ENCODE peak calls at places on chromosome 19, in four cellular contexts. S is K562, C is H1, X is SK-N-SH. U is an unnamed sample.

GRCh38 chr19:36139120-36139472 is 770 bp upstream of the CAPNS1 start:
- DNase-seq in S (no peak), C (no peak), X (no peak), U (no peak)

GRCh38 chr19:8445488-8446001 is 770 bp downstream of the HNRNPM start:
- DNase-seq in S (peak), C (no peak), X (peak), U (no peak)

GRCh38 chr19:58380037-58380735 is 644 bp downstream of the ZNF837 start:
- DNase-seq in S (no peak), C (no peak), X (no peak), U (no peak)

GRCh38 chr19:990746-991145 is 6.6 kb downstream of the WDR18 start:
- DNase-seq in S (no peak), C (no peak), X (no peak), U (no peak)

GRCh38 chr19:23770672-23771250 is 12.1 kb upstream of the ZNF681 start:
- DNase-seq in S (no peak), C (no peak), X (no peak), U (no peak)

GRCh38 chr19:35318679-35319448 is 10.1 kb upstream of the CD22 start:
- DNase-seq in S (peak), C (no peak), X (no peak), U (no peak)

GRCh38 chr19:2695288-2695866 is 7.1 kb downstream of the GNG7 start:
- DNase-seq in S (no peak), C (no peak), X (no peak), U (no peak)

GRCh38 chr19:4583961-4584669 is 24.6 kb upstream of the SEMA6B start:
- DNase-seq in S (peak), C (peak), X (peak), U (no peak)

GRCh38 chr19:23596872-23597271 is 90.1 kb downstream of the ZNF675 start:
- DNase-seq in S (no peak), C (no peak), X (no peak), U (no peak)

GRCh38 chr19:23263870-23264590 is 13.8 kb upstream of the ZNF724 start:
- DNase-seq in S (no peak), C (no peak), X (no peak), U (no peak)

GRCh38 chr19:50496189-50497029 is 14.6 kb downstream of the JOSD2 start:
- DNase-seq in S (no peak), C (no peak), X (peak), U (no peak)

GRCh38 chr19:8577247-8577646 is at the start of gene MYO1F:
- DNase-seq in S (peak), C (no peak), X (no peak), U (no peak)

GRCh38 chr19:7927605-7928333 is 1.8 kb upstream of the CTXN1 start:
- DNase-seq in S (no peak), C (no peak), X (no peak), U (no peak)

GRCh38 chr19:1261863-1262686 is 7.1 kb upstream of the CIRBP start:
- DNase-seq in S (no peak), C (no peak), X (no peak), U (no peak)

GRCh38 chr19:610801-611505 is 21.3 kb downstream of the HCN2 start:
- DNase-seq in S (peak), C (no peak), X (peak), U (no peak)

GRCh38 chr19:48975947-48976847 is 11.1 kb downstream of the FTL start:
- DNase-seq in S (peak), C (peak), X (peak), U (no peak)

GRCh38 chr19:1264801-1265610 is 4.1 kb upstream of the CIRBP start:
- DNase-seq in S (no peak), C (peak), X (no peak), U (no peak)

GRCh38 chr19:43446746-43447489 is 18.5 kb downstream of the LYPD3 start:
- DNase-seq in S (peak), C (peak), X (peak), U (no peak)

GRCh38 chr19:50458396-50459066 is 17.8 kb upstream of the EMC10 start:
- DNase-seq in S (no peak), C (no peak), X (no peak), U (no peak)

GRCh38 chr19:29804493-29804892 is 7.3 kb upstream of the CCNE1 start:
- DNase-seq in S (no peak), C (no peak), X (no peak), U (peak)

GRCh38 chr19:44025217-44025936 is at the start of gene ZNF222:
- DNase-seq in S (peak), C (peak), X (peak), U (peak)

GRCh38 chr19:2243274-2244121 is 5.6 kb upstream of the AMH start:
- DNase-seq in S (no peak), C (no peak), X (peak), U (no peak)

GRCh38 chr19:40312533-40312932 is 27.4 kb upstream of the AKT2 start:
- DNase-seq in S (no peak), C (no peak), X (no peak), U (no peak)

GRCh38 chr19:15155296-15155695 is 45.5 kb downstream of the NOTCH3 start:
- DNase-seq in S (no peak), C (no peak), X (no peak), U (no peak)

GRCh38 chr19:15154002-15154612 is 46.7 kb downstream of the NOTCH3 start:
- DNase-seq in S (peak), C (peak), X (peak), U (no peak)

GRCh38 chr19:15161028-15161984 is 39.5 kb downstream of the NOTCH3 start:
- DNase-seq in S (peak), C (no peak), X (peak), U (no peak)

GRCh38 chr19:15156391-15156790 is 44.4 kb downstream of the NOTCH3 start:
- DNase-seq in S (no peak), C (no peak), X (no peak), U (no peak)

GRCh38 chr19:15159251-15159650 is 41.5 kb downstream of the NOTCH3 start:
- DNase-seq in S (no peak), C (no peak), X (no peak), U (no peak)
- TF ChIP-seq NRF1 in S (no peak), C (no peak), X (no peak), U (no peak)

DNA sequence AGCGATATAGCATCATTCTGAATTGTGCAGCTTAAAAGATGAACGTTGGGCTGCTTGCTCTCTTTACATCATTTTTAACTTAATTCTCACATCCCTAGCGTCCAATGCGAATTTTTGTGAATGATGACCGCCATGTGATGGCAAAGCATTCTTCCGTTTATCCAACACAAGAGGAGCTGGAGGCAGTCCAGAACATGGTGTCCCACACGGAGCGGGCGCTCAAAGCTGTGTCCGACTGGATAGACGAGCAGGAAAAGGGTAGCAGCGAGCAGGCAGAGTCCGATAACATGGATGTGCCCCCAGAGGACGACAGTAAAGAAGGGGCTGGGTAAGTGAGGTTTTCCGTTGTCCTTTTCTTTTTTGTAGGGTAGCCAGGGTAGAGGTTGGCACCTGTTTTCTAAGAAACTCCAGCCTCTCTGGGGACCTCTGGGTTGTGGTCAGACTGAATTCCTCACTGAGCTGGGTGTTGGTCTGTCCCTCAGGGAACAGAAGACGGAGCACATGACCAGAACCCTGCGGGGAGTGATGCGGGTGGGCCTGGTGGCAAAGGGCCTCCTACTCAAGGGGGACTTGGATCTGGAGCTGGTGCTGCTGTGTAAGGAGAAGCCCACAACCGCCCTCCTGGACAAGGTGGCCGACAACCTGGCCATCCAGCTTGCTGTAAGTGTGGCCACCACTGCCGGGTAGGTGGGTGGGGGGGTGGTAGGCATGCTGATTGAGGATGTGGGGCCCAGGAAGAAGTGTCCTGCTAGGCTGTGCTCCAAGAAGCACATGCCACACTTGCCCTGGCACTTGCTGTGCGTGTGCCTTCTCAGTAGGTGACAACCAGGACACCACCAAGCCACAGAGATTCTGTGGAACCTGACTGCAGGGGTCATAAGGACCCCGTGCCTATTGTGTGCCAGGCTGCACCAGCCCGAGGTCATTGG is 17.0 kb downstream of the ILF3 start:
- DNase-seq in S (no peak), C (no peak), X (no peak), U (no peak)
- TF ChIP-seq NRF1 in S (no peak), C (no peak), X (no peak), U (no peak)

GRCh38 chr19:34131100-34131499 is 41.2 kb upstream of the LSM14A start:
- DNase-seq in S (no peak), C (no peak), X (no peak), U (no peak)
- TF ChIP-seq NRF1 in S (no peak), C (no peak), X (no peak), U (no peak)

GRCh38 chr19:45670670-45671453 is 2.8 kb downstream of the GIPR start:
- DNase-seq in S (peak), C (peak), X (peak), U (peak)

GRCh38 chr19:45663800-45664199 is 4.2 kb upstream of the GIPR start:
- DNase-seq in S (no peak), C (no peak), X (no peak), U (no peak)

GRCh38 chr19:45668342-45668871 is 386 bp downstream of the GIPR start:
- DNase-seq in S (no peak), C (no peak), X (no peak), U (no peak)

GRCh38 chr19:45664575-45664974 is 3.4 kb upstream of the GIPR start:
- DNase-seq in S (no peak), C (no peak), X (no peak), U (no peak)

DNA sequence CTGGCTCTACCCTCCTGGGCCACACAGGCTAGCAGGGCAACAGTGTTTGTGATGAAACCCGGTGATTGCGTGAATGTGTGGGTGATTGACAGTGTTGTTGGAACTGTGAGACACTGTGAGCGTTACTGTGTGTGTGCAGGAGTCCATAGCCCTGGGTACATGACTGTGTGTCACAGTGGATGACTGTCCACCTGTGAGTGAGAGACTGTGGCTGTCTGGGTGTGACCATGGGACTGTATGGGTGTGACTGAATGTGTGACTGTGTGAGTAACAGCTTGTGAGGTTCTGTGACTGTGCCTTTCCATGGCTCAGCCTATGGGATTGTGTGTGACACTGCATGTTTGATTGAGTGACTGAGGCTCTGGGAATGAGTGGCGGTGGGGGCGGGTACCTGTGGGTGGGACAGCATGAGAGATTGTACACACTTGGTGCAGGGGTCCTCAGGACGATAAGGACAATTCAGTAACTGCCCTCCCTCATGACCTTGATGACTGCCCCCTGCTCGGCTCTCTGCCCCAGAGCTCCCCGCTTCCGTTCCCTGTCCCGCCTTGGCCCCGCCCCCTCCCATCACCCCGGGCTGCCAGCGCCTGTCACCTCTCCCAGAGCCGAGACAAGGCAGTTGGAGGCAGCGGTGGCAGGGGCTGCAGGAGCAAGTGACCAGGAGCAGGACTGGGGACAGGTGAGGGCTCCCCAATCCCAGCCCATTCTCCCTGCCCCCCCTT is at the start of gene GIPR:
- DNase-seq in S (peak), C (peak), X (peak), U (no peak)
- TF ChIP-seq NRF1 in S (no peak), C (no peak), X (no peak), U (no peak)

GRCh38 chr19:13314761-13315160 is 164.6 kb downstream of the IER2 start:
- DNase-seq in S (no peak), C (no peak), X (no peak), U (no peak)
- TF ChIP-seq NRF1 in S (no peak), C (no peak), X (no peak), U (no peak)

DNA sequence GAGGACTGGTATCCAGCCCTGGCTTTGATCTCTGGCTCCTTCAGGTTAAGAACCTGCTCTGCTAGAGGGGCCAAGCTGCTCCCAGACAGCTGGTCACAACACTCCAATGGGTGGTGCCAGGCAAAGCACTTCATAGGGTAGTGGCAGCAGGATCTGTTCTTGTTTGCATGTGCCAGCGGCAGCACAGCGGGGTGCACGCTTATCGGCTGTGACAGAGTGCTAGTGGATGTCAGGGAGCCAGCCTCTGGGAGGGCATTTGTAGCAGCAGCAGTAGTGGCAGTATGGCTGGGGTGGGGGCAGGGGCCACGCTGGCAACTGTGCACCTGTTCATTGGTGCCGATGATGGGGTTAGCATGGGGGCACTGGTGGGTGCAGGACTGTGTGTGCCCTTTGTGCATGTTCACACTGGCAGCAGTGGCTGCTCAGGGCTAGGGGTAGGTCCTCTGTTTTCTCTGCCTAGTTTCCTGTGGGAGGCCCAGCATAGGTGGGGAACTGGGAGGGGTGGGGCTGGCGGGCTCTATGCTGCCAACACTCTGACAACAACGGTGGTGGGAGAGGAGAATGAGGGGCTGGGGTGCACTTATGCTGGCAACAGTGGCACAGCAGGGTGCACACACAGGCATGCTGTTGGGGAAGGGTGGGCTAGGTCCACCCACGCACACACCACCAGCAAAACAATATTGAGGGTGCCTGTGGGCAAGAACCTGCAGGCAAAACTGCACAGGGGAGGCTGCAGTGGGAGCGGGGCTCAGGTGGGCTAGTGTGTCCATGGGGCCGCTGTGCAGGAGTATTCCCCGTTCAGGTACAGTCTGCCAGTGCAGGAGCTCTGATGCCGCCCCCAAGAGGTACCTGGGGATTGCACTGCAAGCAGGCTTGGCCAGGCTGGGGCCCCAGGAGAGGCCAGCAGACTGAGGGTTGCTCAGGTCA is 19.3 kb downstream of the AP1M1 start:
- DNase-seq in S (no peak), C (no peak), X (peak), U (no peak)
- TF ChIP-seq NRF1 in S (no peak), C (no peak), X (no peak), U (no peak)

DNA sequence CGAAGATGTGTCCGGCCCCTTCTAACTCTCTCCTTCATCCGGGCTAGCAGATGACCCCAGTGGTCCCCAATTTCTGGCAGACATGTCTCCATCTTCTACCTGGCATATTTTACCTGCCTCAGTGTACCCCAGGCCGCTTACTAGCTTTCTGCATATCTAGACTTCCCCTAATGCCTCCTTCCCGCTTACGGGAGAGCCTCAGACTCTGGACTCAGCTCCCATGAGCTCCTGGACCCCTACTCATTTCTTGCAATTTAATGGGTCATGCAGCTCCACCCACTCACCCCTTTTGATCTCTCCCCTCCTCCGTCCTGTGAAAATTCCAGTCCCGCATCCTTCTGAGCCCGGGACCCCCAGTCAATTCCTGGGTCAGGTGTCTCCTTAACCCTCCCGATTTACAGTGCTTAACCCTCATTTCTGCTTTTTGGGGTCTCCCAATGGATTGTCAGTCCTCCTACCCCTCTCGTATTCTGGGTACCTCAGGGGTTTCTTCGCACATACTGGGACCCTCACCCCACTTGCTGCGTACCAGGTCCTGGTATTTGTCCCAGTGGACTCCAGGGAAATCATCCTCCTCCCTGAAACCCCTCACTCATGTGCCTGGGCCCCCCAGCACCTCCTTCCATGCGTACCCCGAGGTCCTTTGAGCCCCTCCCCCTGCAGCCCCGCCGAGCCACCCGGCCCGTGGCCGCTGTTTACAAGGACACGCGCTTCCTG is 500 bp upstream of the JUNB start:
- DNase-seq in S (no peak), C (no peak), X (no peak), U (no peak)
- TF ChIP-seq NRF1 in S (no peak), C (no peak), X (no peak), U (no peak)

DNA sequence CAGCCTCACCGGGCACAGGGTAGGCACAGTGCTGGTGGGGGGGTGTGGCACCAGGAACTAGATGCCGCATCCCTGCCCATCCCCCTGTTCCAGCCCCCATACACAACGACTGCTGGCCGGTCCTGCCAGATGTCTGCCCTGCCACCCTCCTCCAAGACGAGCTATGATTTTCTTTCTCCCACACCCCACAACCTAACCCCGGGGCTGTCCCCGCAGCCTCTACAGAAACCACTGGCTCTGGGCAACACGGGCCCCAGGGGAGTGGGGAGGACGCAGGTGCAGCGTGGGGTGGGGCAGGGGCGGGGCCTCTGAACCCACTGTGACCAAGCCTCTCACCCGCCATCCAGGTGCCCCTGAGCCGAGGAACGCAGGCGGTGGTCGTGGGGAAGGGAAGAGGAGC is 15.5 kb downstream of the PGLS start:
- DNase-seq in S (no peak), C (no peak), X (no peak), U (peak)
- TF ChIP-seq NRF1 in S (no peak), C (no peak), X (no peak), U (no peak)